ENCODE peak calls at places on chromosome 10, in six cellular contexts. One of them, this sample, is unnamed.

GRCh38 chr10:6667679-6668270 is 87.7 kb upstream of the PRKCQ start:
- DNase-seq in HCT116: peak; percentile 27
- DNase-seq in prostate gland: no peak
- DNase-seq in sigmoid colon: no peak
- DNase-seq in Panc1: no peak
- DNase-seq in transverse colon: peak; percentile 9
- DNase-seq in this sample: no peak

GRCh38 chr10:124648738-124649137 is 95.4 kb downstream of the FAM53B start:
- DNase-seq in HCT116: no peak
- DNase-seq in prostate gland: no peak
- DNase-seq in sigmoid colon: peak; percentile 91
- DNase-seq in Panc1: no peak
- DNase-seq in transverse colon: peak; percentile 64
- DNase-seq in this sample: no peak

GRCh38 chr10:121235692-121236091 is 362.6 kb downstream of the FGFR2 start:
- DNase-seq in HCT116: no peak
- DNase-seq in prostate gland: no peak
- DNase-seq in sigmoid colon: no peak
- DNase-seq in Panc1: no peak
- DNase-seq in transverse colon: peak; percentile 54
- DNase-seq in this sample: no peak

GRCh38 chr10:21526952-21527633 is 1.6 kb upstream of the SKIDA1 start:
- DNase-seq in HCT116: no peak
- DNase-seq in prostate gland: peak; percentile 61
- DNase-seq in sigmoid colon: peak; percentile 83
- DNase-seq in Panc1: no peak
- DNase-seq in transverse colon: peak; percentile 69
- DNase-seq in this sample: no peak

GRCh38 chr10:5894458-5894857 is 4.4 kb downstream of the FBH1 start:
- DNase-seq in HCT116: no peak
- DNase-seq in prostate gland: no peak
- DNase-seq in sigmoid colon: no peak
- DNase-seq in Panc1: no peak
- DNase-seq in transverse colon: no peak
- DNase-seq in this sample: no peak

GRCh38 chr10:76411719-76412435 is 980.5 kb downstream of the LRMDA start:
- DNase-seq in HCT116: no peak
- DNase-seq in prostate gland: no peak
- DNase-seq in sigmoid colon: peak; percentile 90
- DNase-seq in Panc1: no peak
- DNase-seq in transverse colon: peak; percentile 20
- DNase-seq in this sample: no peak

GRCh38 chr10:122051609-122052385 is 62.8 kb downstream of the TACC2 start:
- DNase-seq in HCT116: peak; percentile 79
- DNase-seq in prostate gland: peak; percentile 67
- DNase-seq in sigmoid colon: peak; percentile 80
- DNase-seq in Panc1: no peak
- DNase-seq in transverse colon: peak; percentile 75
- DNase-seq in this sample: peak; percentile 6

GRCh38 chr10:93346060-93346459 is 136.1 kb downstream of the MYOF start:
- DNase-seq in HCT116: no peak
- DNase-seq in prostate gland: no peak
- DNase-seq in sigmoid colon: no peak
- DNase-seq in Panc1: no peak
- DNase-seq in transverse colon: no peak
- DNase-seq in this sample: no peak

GRCh38 chr10:21368022-21368582 is 157.4 kb downstream of the SKIDA1 start:
- DNase-seq in HCT116: no peak
- DNase-seq in prostate gland: no peak
- DNase-seq in sigmoid colon: no peak
- DNase-seq in Panc1: no peak
- DNase-seq in transverse colon: no peak
- DNase-seq in this sample: no peak

GRCh38 chr10:131795761-131796160 is 105.0 kb upstream of the PPP2R2D start:
- DNase-seq in HCT116: no peak
- DNase-seq in prostate gland: no peak
- DNase-seq in sigmoid colon: no peak
- DNase-seq in Panc1: no peak
- DNase-seq in transverse colon: no peak
- DNase-seq in this sample: no peak

GRCh38 chr10:62058476-62058875 is 157.0 kb downstream of the ARID5B start:
- DNase-seq in HCT116: no peak
- DNase-seq in prostate gland: no peak
- DNase-seq in sigmoid colon: no peak
- DNase-seq in Panc1: no peak
- DNase-seq in transverse colon: no peak
- DNase-seq in this sample: no peak

GRCh38 chr10:113718974-113719822 is 32.3 kb upstream of the PLEKHS1 start:
- DNase-seq in HCT116: no peak
- DNase-seq in prostate gland: no peak
- DNase-seq in sigmoid colon: no peak
- DNase-seq in Panc1: no peak
- DNase-seq in transverse colon: peak; percentile 89
- DNase-seq in this sample: no peak

GRCh38 chr10:18332048-18332447 is 191.8 kb downstream of the CACNB2 start:
- DNase-seq in HCT116: no peak
- DNase-seq in prostate gland: no peak
- DNase-seq in sigmoid colon: no peak
- DNase-seq in Panc1: no peak
- DNase-seq in transverse colon: no peak
- DNase-seq in this sample: no peak

GRCh38 chr10:13348216-13349017 is at the start of gene SEPHS1:
- DNase-seq in HCT116: peak; percentile 52
- DNase-seq in prostate gland: peak; percentile 65
- DNase-seq in sigmoid colon: peak; percentile 84
- DNase-seq in Panc1: no peak
- DNase-seq in transverse colon: peak; percentile 78
- DNase-seq in this sample: no peak

GRCh38 chr10:78295242-78295641 is 261.6 kb downstream of the RPS24 start:
- DNase-seq in HCT116: no peak
- DNase-seq in prostate gland: no peak
- DNase-seq in sigmoid colon: peak; percentile 27
- DNase-seq in Panc1: no peak
- DNase-seq in transverse colon: no peak
- DNase-seq in this sample: no peak

GRCh38 chr10:18822156-18822555 is 162.9 kb downstream of the ARL5B start:
- DNase-seq in HCT116: no peak
- DNase-seq in prostate gland: no peak
- DNase-seq in sigmoid colon: no peak
- DNase-seq in Panc1: no peak
- DNase-seq in transverse colon: no peak
- DNase-seq in this sample: no peak

GRCh38 chr10:33160151-33160550 is 174.3 kb downstream of the NRP1 start:
- DNase-seq in HCT116: no peak
- DNase-seq in prostate gland: no peak
- DNase-seq in sigmoid colon: no peak
- DNase-seq in Panc1: no peak
- DNase-seq in transverse colon: no peak
- DNase-seq in this sample: no peak

GRCh38 chr10:32142646-32143045 is 86.4 kb upstream of the KIF5B start:
- DNase-seq in HCT116: no peak
- DNase-seq in prostate gland: no peak
- DNase-seq in sigmoid colon: no peak
- DNase-seq in Panc1: no peak
- DNase-seq in transverse colon: no peak
- DNase-seq in this sample: no peak

DNA sequence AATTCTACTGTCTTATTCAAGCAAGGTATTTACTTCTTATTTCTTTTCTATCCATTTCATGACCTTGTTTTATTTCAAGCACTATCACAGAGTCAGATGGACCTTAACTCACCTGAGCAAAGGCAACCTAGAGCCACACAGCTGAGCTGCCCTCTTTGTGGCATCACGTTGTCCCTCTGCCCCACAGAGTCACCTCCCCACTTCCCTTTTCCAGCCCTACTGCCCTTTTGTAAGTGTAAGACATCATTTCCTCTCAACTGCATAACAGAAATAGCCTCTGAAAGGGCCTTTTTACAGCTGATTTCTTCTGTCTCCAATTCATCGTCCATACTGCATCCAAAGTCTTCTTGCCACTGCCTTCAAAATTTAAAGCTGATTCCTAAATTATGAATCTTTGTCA is 946.0 kb downstream of the NRG3 start:
- DNase-seq in HCT116: no peak
- DNase-seq in prostate gland: no peak
- DNase-seq in sigmoid colon: no peak
- DNase-seq in Panc1: no peak
- DNase-seq in transverse colon: no peak
- DNase-seq in this sample: no peak
- H3K9me3 ChIP-seq in HCT116: peaks cover 17% of the 10 kb centered on the region
- H3K9me3 ChIP-seq in prostate gland: no peaks in the 10 kb centered on the region
- H3K9me3 ChIP-seq in sigmoid colon: no peaks in the 10 kb centered on the region
- H3K9me3 ChIP-seq in Panc1: no peaks in the 10 kb centered on the region
- H3K9me3 ChIP-seq in transverse colon: no peaks in the 10 kb centered on the region
- H3K9me3 ChIP-seq in this sample: no peaks in the 10 kb centered on the region

GRCh38 chr10:104109908-104110662 is 11.9 kb upstream of the SFR1 start:
- DNase-seq in HCT116: peak; percentile 90
- DNase-seq in prostate gland: no peak
- DNase-seq in sigmoid colon: no peak
- DNase-seq in Panc1: no peak
- DNase-seq in transverse colon: no peak
- DNase-seq in this sample: no peak
- TF ChIP-seq POLR2AphosphoS5 in HCT116: peak; percentile 53
- TF ChIP-seq POLR2AphosphoS5 in prostate gland: no peak
- TF ChIP-seq POLR2AphosphoS5 in sigmoid colon: no peak
- TF ChIP-seq POLR2AphosphoS5 in Panc1: no peak
- TF ChIP-seq POLR2AphosphoS5 in transverse colon: no peak
- TF ChIP-seq POLR2AphosphoS5 in this sample: no peak

GRCh38 chr10:71940752-71941151 is 23.4 kb upstream of the CHST3 start:
- DNase-seq in HCT116: no peak
- DNase-seq in prostate gland: no peak
- DNase-seq in sigmoid colon: no peak
- DNase-seq in Panc1: no peak
- DNase-seq in transverse colon: no peak
- DNase-seq in this sample: no peak
- H3K9me3 ChIP-seq in HCT116: peaks cover 5% of the 10 kb centered on the region
- H3K9me3 ChIP-seq in prostate gland: no peaks in the 10 kb centered on the region
- H3K9me3 ChIP-seq in sigmoid colon: peaks cover 3% of the 10 kb centered on the region
- H3K9me3 ChIP-seq in Panc1: peaks cover 9% of the 10 kb centered on the region
- H3K9me3 ChIP-seq in transverse colon: peaks cover 10% of the 10 kb centered on the region
- H3K9me3 ChIP-seq in this sample: no peaks in the 10 kb centered on the region

DNA sequence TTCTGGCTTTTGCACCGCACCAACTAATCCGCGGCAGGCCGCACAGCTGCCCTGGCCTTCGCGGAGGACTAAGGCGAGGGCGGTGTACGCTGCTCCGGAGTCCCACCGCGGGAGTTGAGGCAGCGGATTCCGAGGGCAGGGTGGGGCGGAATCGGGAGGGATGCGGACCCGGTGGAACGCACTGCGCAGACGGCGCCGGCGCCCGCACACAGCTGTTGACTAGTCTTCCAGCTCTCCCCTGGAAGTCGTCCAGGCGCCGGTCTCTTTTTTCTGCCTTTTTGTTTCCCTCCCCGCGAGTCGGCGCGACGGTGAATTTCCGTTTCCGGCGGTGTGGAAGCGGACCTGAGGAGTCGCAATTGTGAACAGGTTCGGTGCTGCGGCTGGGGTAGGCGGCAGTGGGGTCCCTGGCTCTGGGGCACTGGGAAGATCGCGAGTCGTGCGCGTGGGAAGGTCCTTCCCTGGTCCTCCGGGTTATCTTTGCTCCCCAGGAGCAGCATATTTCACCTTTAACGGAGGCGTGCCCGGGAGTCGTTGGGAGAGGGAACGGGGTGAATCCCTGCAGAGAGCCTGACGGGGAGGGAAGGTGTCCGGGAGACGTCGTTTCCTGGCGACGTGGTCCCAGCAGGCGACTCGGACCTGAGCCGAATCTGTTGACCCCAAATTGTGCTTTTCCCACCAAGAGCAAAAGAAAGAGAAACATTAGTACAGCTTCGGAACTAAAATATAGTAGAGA is at the start of gene ASAH2B:
- DNase-seq in HCT116: peak; percentile 75
- DNase-seq in prostate gland: peak; percentile 71
- DNase-seq in sigmoid colon: peak; percentile 89
- DNase-seq in Panc1: peak; percentile 54
- DNase-seq in transverse colon: peak; percentile 84
- DNase-seq in this sample: no peak
- TF ChIP-seq POLR2AphosphoS5 in HCT116: peak; percentile 92
- TF ChIP-seq POLR2AphosphoS5 in prostate gland: peak; percentile 31
- TF ChIP-seq POLR2AphosphoS5 in sigmoid colon: peak; percentile 14
- TF ChIP-seq POLR2AphosphoS5 in Panc1: peak; percentile 84
- TF ChIP-seq POLR2AphosphoS5 in transverse colon: no peak
- TF ChIP-seq POLR2AphosphoS5 in this sample: peak; percentile 62

GRCh38 chr10:96598841-96599240 is 12.0 kb upstream of the TM9SF3 start:
- DNase-seq in HCT116: no peak
- DNase-seq in prostate gland: no peak
- DNase-seq in sigmoid colon: no peak
- DNase-seq in Panc1: no peak
- DNase-seq in transverse colon: no peak
- DNase-seq in this sample: no peak
- H3K9me3 ChIP-seq in HCT116: no peaks in the 10 kb centered on the region
- H3K9me3 ChIP-seq in prostate gland: no peaks in the 10 kb centered on the region
- H3K9me3 ChIP-seq in sigmoid colon: no peaks in the 10 kb centered on the region
- H3K9me3 ChIP-seq in Panc1: peaks cover 4% of the 10 kb centered on the region
- H3K9me3 ChIP-seq in transverse colon: no peaks in the 10 kb centered on the region
- H3K9me3 ChIP-seq in this sample: no peaks in the 10 kb centered on the region

GRCh38 chr10:95656291-95657164 is at the start of gene ALDH18A1:
- DNase-seq in HCT116: peak; percentile 83
- DNase-seq in prostate gland: peak; percentile 86
- DNase-seq in sigmoid colon: peak; percentile 96
- DNase-seq in Panc1: peak; percentile 50
- DNase-seq in transverse colon: peak; percentile 95
- DNase-seq in this sample: peak; percentile 14
- TF ChIP-seq POLR2AphosphoS5 in HCT116: peak; percentile 49
- TF ChIP-seq POLR2AphosphoS5 in prostate gland: peak; percentile 76
- TF ChIP-seq POLR2AphosphoS5 in sigmoid colon: peak; percentile 47
- TF ChIP-seq POLR2AphosphoS5 in Panc1: peak; percentile 33
- TF ChIP-seq POLR2AphosphoS5 in transverse colon: no peak
- TF ChIP-seq POLR2AphosphoS5 in this sample: peak; percentile 77